ENCODE peak calls at places on chromosome 20, in seven cellular contexts. K is AG08395, Y is NCI-H460, R is neural progenitor cell, B is HFFc6, M is NCI-H2171 treated with DMSO at 0.1 percent for 48 hours, P is posterior vena cava. Z is an unnamed sample.
A peak's percentile ranks its signal among the peaks of the same experiment; 100 is the strongest.

GRCh38 chr20:38337561-38338140 is 8.6 kb upstream of the LBP start:
- DNase-seq in P (no peak), B (peak; percentile 14), Y (peak; percentile 11), K (no peak), M (no peak), R (peak; percentile 89), Z (no peak)

GRCh38 chr20:57552471-57552870 is 8.4 kb upstream of the PCK1 start:
- DNase-seq in P (no peak), Y (no peak), M (no peak), K (no peak), B (no peak), R (no peak), Z (no peak)

GRCh38 chr20:46785958-46786357 is 76.5 kb downstream of the SLC2A10 start:
- DNase-seq in B (no peak), K (no peak), P (no peak), Y (no peak), M (no peak), R (no peak), Z (no peak)

GRCh38 chr20:17961600-17961965 is 7.0 kb downstream of the SNX5 start:
- DNase-seq in Y (no peak), P (no peak), R (no peak), B (peak; percentile 21), K (no peak), M (no peak), Z (no peak)

GRCh38 chr20:38201356-38201755 is 36.3 kb upstream of the TGM2 start:
- DNase-seq in R (no peak), Y (no peak), K (peak; percentile 86), M (no peak), B (peak; percentile 84), P (peak; percentile 88), Z (no peak)

GRCh38 chr20:48761023-48761785 is 66.6 kb downstream of the PREX1 start:
- DNase-seq in P (peak; percentile 12), K (no peak), R (no peak), B (no peak), Y (no peak), M (no peak), Z (no peak)

GRCh38 chr20:11204926-11205768 is 531.3 kb upstream of the JAG1 start:
- DNase-seq in M (peak; percentile 38), B (peak; percentile 55), P (no peak), K (peak; percentile 47), Y (peak; percentile 48), R (peak; percentile 86), Z (no peak)

GRCh38 chr20:57432874-57433491 is 41.8 kb downstream of the RBM38 start:
- DNase-seq in M (peak; percentile 69), Y (peak; percentile 27), K (no peak), R (no peak), P (no peak), B (no peak), Z (no peak)

GRCh38 chr20:56582557-56582956 is 46.5 kb upstream of the TFAP2C start:
- DNase-seq in M (no peak), B (no peak), Y (no peak), K (no peak), P (no peak), R (no peak), Z (no peak)

GRCh38 chr20:8246153-8246552 is 114.1 kb downstream of the PLCB1 start:
- DNase-seq in K (no peak), M (peak; percentile 44), B (no peak), R (no peak), P (no peak), Y (no peak), Z (no peak)

GRCh38 chr20:25197173-25197869 is 1.8 kb downstream of the ENTPD6 start:
- DNase-seq in B (no peak), M (no peak), Y (no peak), P (no peak), R (no peak), K (no peak), Z (no peak)

GRCh38 chr20:38143646-38144554 is 21.2 kb downstream of the TGM2 start:
- DNase-seq in P (peak; percentile 90), B (peak; percentile 91), K (peak; percentile 75), Y (no peak), R (no peak), M (no peak), Z (peak; percentile 94)